ENCODE peak calls at places on chromosomes 12 and 14, in nine cellular contexts. N is adipocyte; K is non-pigmented ciliary epithelial cell; P is HFF-Myc; U is activated CD8-positive, alpha-beta memory T cell treated with anti-CD3 and anti-CD28 coated beads for 4 hours; T is activated effector memory CD4-positive, alpha-beta T cell treated with anti-CD3 and anti-CD28 coated beads, Interleukin-2, amount 50 U/mL, for 16 hours; L is GDM1; A is HAP-1; I is A549. Q is an unnamed sample.

GRCh38 chr14:71214241-71214640 is 307.0 kb downstream of the PCNX1 start:
- DNase-seq in L (no peak), K (no peak), U (no peak), P (no peak), I (no peak), N (no peak), T (no peak), A (no peak), Q (no peak)

GRCh38 chr14:38838049-38838978 is 264.7 kb downstream of the SEC23A start:
- DNase-seq in P (no peak), T (no peak), A (no peak), K (no peak), N (no peak), U (no peak), I (no peak), L (no peak), Q (no peak)

GRCh38 chr14:96136361-96136760 is 68.3 kb upstream of the BDKRB2 start:
- DNase-seq in U (no peak), K (no peak), I (peak), L (no peak), P (peak), T (no peak), N (peak), A (no peak), Q (peak)

GRCh38 chr12:95548539-95549391 is 2.5 kb downstream of the USP44 start:
- DNase-seq in I (peak), L (no peak), U (peak), A (no peak), K (no peak), P (no peak), N (peak), T (peak), Q (peak)

GRCh38 chr14:105496831-105497591 is 6.0 kb downstream of the TEDC1 start:
- DNase-seq in T (no peak), I (no peak), U (no peak), L (no peak), K (no peak), P (no peak), A (no peak), N (no peak), Q (no peak)

GRCh38 chr14:26204362-26204953 is 393.4 kb downstream of the NOVA1 start:
- DNase-seq in I (no peak), T (no peak), P (no peak), K (no peak), A (peak), U (no peak), L (no peak), N (no peak), Q (peak)

GRCh38 chr14:36254020-36254614 is 66.3 kb downstream of the MBIP start:
- DNase-seq in L (no peak), I (no peak), N (peak), U (no peak), A (no peak), P (no peak), K (no peak), T (no peak), Q (peak)

GRCh38 chr14:20836668-20837338 is 34.2 kb upstream of the RNASE1 start:
- DNase-seq in A (peak), L (no peak), P (no peak), T (no peak), U (no peak), K (no peak), N (peak), I (peak), Q (peak)

GRCh38 chr14:50937325-50937724 is 7.0 kb downstream of the PYGL start:
- DNase-seq in T (no peak), P (no peak), K (peak), N (peak), L (no peak), I (no peak), A (no peak), U (no peak), Q (no peak)

GRCh38 chr14:60998617-60999016 is 17.6 kb downstream of the SLC38A6 start:
- DNase-seq in N (no peak), T (no peak), A (no peak), I (no peak), L (no peak), K (no peak), U (no peak), P (no peak), Q (no peak)

GRCh38 chr14:90332271-90332584 is 487 bp upstream of the NRDE2 start:
- DNase-seq in A (no peak), P (no peak), I (no peak), T (no peak), N (no peak), K (no peak), U (no peak), L (no peak), Q (no peak)

GRCh38 chr12:56257491-56258067 is 605 bp downstream of the ANKRD52 start:
- DNase-seq in T (no peak), U (no peak), I (peak), A (peak), L (no peak), K (no peak), P (no peak), N (peak), Q (peak)

Q was measured in astrocyte of the hippocampus.